ENCODE peak calls at places on chromosomes 16 and 17, in four cellular contexts. P is thoracic aorta, Z is GM23338, E is GM12865. U is an unnamed sample.
A peak's percentile ranks its signal among the peaks of the same experiment; 100 is the strongest.

GRCh38 chr16:51535591-51535990 is 384.5 kb upstream of the SALL1 start:
- DNase-seq in E (no peak), Z (no peak), P (no peak), U (no peak)

GRCh38 chr16:48720266-48720665 is 110.3 kb upstream of the N4BP1 start:
- DNase-seq in Z (peak; percentile 84), P (no peak), E (peak; percentile 13), U (peak; percentile 34)

GRCh38 chr16:90048347-90048722 is 28.8 kb downstream of the PRDM7 start:
- DNase-seq in Z (no peak), E (no peak), P (no peak), U (no peak)

GRCh38 chr17:2594657-2595085 is 1.2 kb downstream of the PAFAH1B1 start:
- DNase-seq in Z (no peak), E (no peak), P (no peak), U (no peak)

GRCh38 chr17:34750004-34750403 is 170.6 kb downstream of the TMEM132E start:
- DNase-seq in E (no peak), Z (no peak), P (no peak), U (no peak)

GRCh38 chr17:78993981-78994671 is 14.4 kb upstream of the LGALS3BP start:
- DNase-seq in E (no peak), P (no peak), Z (no peak), U (no peak)

GRCh38 chr17:79047291-79047920 is 23.4 kb downstream of the C1QTNF1 start:
- DNase-seq in Z (no peak), E (no peak), P (no peak), U (no peak)

GRCh38 chr17:49015924-49016774 is 19.0 kb downstream of the IGF2BP1 start:
- DNase-seq in Z (no peak), P (no peak), E (no peak), U (no peak)

GRCh38 chr17:2695961-2696760 is 15.4 kb downstream of the CLUH start:
- DNase-seq in P (no peak), Z (no peak), E (no peak), U (no peak)

GRCh38 chr16:87543436-87544191 is 50.8 kb upstream of the ZCCHC14 start:
- DNase-seq in E (no peak), Z (no peak), P (no peak), U (no peak)

GRCh38 chr17:48927978-48928716 is 16.5 kb downstream of the SNF8 start:
- DNase-seq in P (no peak), E (no peak), Z (no peak), U (no peak)

GRCh38 chr16:35425270-35425669 is 1965.9 kb downstream of the TP53TG3F start:
- DNase-seq in E (no peak), Z (no peak), P (no peak), U (no peak)

GRCh38 chr16:73152731-73153130 is 104.8 kb upstream of the ZFHX3 start:
- DNase-seq in E (no peak), P (no peak), Z (peak; percentile 79), U (peak; percentile 40)

GRCh38 chr16:54432481-54433229 is 146.1 kb upstream of the IRX3 start:
- DNase-seq in E (no peak), Z (peak; percentile 28), P (no peak), U (peak; percentile 39)

GRCh38 chr16:82092711-82093110 is 57.7 kb downstream of the HSD17B2 start:
- DNase-seq in Z (no peak), E (no peak), P (no peak), U (no peak)

GRCh38 chr17:16026895-16027294 is 27.3 kb downstream of the TTC19 start:
- DNase-seq in E (no peak), Z (no peak), P (no peak), U (no peak)

GRCh38 chr17:16023881-16024280 is 24.3 kb downstream of the TTC19 start:
- DNase-seq in P (no peak), E (no peak), Z (no peak), U (no peak)

GRCh38 chr17:16033729-16034349 is 34.2 kb downstream of the TTC19 start:
- DNase-seq in E (peak; percentile 10), Z (no peak), P (no peak), U (no peak)

GRCh38 chr17:16025202-16025601 is 25.6 kb downstream of the TTC19 start:
- DNase-seq in P (no peak), Z (no peak), E (no peak), U (no peak)

GRCh38 chr17:16027708-16028584 is 28.3 kb downstream of the TTC19 start:
- DNase-seq in P (no peak), E (peak; percentile 64), Z (no peak), U (no peak)
- TF ChIP-seq CTCF in P (no peak), E (no peak), Z (no peak), U (no peak)

GRCh38 chr16:10598157-10598556 is 17.8 kb upstream of the EMP2 start:
- DNase-seq in Z (no peak), P (no peak), E (no peak), U (no peak)

GRCh38 chr16:10597184-10597583 is 16.8 kb upstream of the EMP2 start:
- DNase-seq in E (peak; percentile 64), Z (no peak), P (no peak), U (no peak)

GRCh38 chr16:10592611-10593010 is 12.2 kb upstream of the EMP2 start:
- DNase-seq in Z (no peak), P (no peak), E (no peak), U (no peak)

GRCh38 chr16:10590342-10590741 is 9.9 kb upstream of the EMP2 start:
- DNase-seq in P (no peak), Z (no peak), E (no peak), U (no peak)

DNA sequence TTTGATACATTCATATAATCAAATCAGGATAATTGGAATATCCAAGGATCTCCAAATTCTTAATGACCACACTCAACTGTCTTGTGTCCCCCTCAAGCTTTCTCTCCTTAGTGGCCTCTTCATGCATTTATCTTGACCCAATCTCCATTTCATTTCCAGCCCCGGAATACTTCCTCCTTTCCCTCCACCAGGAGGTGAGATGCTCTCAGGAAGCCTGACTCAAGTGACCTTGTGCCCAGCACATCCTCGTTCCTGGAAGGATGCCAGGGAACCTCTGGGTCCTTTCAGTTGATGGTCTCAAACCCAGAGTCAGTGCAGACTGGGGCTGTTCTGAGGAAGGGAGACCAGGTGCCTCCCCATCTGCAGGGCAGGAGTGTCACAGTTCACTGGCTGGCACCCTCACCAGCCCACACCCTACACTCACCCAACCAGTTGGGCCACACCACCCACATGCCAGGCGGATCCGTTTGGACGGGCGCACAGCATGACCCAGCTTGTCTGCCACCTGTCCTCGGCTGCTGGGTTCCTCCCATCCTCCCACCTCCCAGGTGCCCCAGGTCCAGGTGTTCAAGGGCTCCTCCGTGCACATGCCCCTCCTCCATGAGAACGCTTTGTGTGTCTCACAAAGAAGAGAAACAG is 14.0 kb upstream of the EMP2 start:
- DNase-seq in Z (no peak), P (no peak), E (peak; percentile 38), U (no peak)
- TF ChIP-seq CTCF in Z (no peak), P (no peak), E (no peak), U (no peak)

GRCh38 chr16:4409081-4409932 is 7.1 kb downstream of the CORO7 start:
- DNase-seq in Z (peak; percentile 45), E (no peak), P (no peak), U (no peak)
- TF ChIP-seq CTCF in Z (peak; percentile 62), E (no peak), P (no peak), U (no peak)

GRCh38 chr17:39981207-39982068 is 831 bp downstream of the PSMD3 start:
- DNase-seq in P (no peak), Z (no peak), E (peak; percentile 14), U (no peak)
- TF ChIP-seq CTCF in P (no peak), Z (no peak), E (no peak), U (no peak)

DNA sequence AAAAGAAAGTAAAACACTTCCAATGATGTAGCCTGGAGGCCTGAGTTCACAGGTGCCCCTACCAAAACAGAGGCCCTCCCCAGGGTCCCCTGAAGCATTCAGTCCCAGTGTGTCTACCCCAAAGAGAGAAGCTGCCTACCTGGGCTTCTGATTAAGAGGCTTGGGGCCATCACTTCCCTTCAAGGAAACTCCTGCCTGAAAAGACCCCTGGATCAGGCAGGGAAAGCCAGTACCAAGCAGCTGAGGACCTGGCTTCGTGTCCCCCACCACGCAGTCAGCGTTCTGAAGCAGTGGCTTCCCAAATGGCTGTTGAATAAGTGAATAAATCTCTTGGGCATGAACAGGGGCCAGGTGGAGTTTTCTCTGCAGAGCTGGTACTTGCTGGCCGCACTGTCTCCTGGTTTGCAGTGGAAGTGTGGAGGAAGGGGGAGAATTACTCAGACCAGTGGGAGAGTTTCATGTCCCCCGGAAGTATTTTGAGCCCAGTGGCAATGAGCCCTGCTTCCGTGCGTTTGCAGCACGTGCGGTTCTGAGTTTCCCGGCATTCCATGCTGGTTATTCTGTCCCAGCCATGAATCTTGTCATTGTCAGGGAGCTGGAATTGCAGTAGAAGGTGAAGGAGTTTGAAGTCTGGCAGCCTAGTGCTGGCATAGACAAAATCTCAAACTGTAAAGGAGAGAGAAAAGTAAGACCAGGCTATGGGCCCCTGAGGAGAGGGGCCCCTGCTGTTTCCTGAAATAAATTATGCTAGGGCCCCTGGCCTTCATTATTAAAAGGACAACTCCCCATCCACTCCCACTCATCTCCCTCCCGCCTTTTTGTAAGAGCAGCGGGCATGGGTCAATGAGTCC is 27.0 kb downstream of the RMI2 start:
- DNase-seq in Z (no peak), E (no peak), P (no peak), U (no peak)
- TF ChIP-seq CTCF in Z (no peak), E (no peak), P (no peak), U (peak; percentile 5)

GRCh38 chr17:73021771-73022170 is 70.7 kb downstream of the SLC39A11 start:
- DNase-seq in Z (no peak), E (no peak), P (no peak), U (no peak)
- TF ChIP-seq CTCF in Z (no peak), E (no peak), P (no peak), U (no peak)

DNA sequence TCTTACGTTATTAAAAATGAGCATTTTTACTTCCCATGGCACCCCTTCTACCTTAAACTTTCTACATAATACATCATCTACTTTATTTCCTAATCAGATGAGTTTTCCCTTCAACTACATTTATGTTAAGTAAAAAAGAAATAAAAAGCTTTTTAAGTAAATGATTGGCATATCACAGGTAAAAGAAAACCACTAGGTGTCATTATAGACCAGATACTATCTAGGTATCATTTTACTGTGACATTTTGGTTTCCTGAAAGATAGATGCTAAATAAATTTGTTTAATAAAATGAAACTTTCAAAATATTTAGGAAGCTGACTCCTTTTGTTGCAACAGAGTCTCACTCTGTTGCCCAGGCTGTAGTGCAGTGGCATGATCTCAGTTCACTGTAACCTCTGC is 3.8 kb upstream of the CMTM1 start:
- DNase-seq in E (no peak), Z (no peak), P (no peak), U (no peak)
- TF ChIP-seq CTCF in E (no peak), Z (no peak), P (no peak), U (no peak)

DNA sequence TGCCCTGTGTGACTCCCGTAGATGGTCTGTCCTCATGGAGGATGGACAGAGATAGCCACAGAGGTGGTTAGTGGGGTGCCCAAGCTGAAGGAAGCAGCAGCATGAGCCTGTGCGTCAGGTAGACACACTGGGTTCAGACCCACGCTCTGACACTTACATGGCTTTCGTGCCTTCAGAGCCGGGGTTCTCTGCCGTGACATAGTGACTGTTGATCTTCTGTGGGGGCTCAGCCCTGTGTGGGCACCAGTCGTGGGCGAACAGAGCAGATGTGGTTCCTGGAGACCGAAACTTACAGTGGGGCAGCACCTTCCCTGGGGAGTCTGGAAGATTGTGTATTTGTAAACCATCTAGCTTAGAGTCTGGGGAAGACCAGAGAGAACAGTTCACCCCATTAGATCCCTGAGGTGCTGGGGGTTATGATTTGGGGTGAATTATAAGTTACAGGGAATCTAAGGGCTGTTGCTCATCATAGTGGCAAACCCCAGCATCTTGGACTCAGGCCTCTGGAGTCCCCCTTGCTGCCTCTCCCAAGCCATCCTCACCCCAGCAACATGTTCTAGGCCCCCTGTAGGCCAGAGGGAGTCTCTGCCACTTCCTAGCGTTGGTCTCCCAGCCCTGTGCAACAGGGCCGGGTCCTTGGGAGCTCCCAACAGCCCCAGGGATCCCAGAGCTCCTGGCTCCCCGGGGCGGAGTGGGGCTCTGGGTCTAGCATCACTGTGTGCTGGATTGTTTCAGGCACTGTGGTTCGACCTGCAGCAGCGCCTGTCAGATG is 28.6 kb downstream of the NECAB2 start:
- DNase-seq in Z (peak; percentile 39), P (no peak), E (no peak), U (no peak)
- TF ChIP-seq CTCF in Z (peak; percentile 26), P (no peak), E (no peak), U (no peak)

U was measured in neural crest cell.